ENCODE peak calls at places on chromosomes 12 and 14, in seven cellular contexts. One of them, this sample, is unnamed.

GRCh38 chr12:2613674-2614073 is 181.1 kb upstream of the FKBP4 start:
- DNase-seq in Calu3: no peak
- DNase-seq in body of pancreas: no peak
- DNase-seq in transverse colon: no peak
- DNase-seq in esophagus squamous epithelium: no peak
- DNase-seq in A549: peak; percentile 22
- DNase-seq in RWPE1: peak; percentile 66
- DNase-seq in this sample: no peak

GRCh38 chr14:44833376-44833775 is 128.4 kb downstream of the KLHL28 start:
- DNase-seq in Calu3: no peak
- DNase-seq in body of pancreas: no peak
- DNase-seq in transverse colon: no peak
- DNase-seq in esophagus squamous epithelium: no peak
- DNase-seq in A549: peak; percentile 3
- DNase-seq in RWPE1: peak; percentile 4
- DNase-seq in this sample: no peak

GRCh38 chr12:124898200-124898950 is 16.1 kb downstream of the UBC start:
- DNase-seq in Calu3: peak; percentile 82
- DNase-seq in body of pancreas: peak; percentile 48
- DNase-seq in transverse colon: peak; percentile 74
- DNase-seq in esophagus squamous epithelium: no peak
- DNase-seq in A549: peak; percentile 90
- DNase-seq in RWPE1: no peak
- DNase-seq in this sample: peak; percentile 63

GRCh38 chr12:12081836-12082497 is 11.2 kb downstream of the BCL2L14 start:
- DNase-seq in Calu3: peak; percentile 18
- DNase-seq in body of pancreas: no peak
- DNase-seq in transverse colon: peak; percentile 78
- DNase-seq in esophagus squamous epithelium: no peak
- DNase-seq in A549: peak; percentile 73
- DNase-seq in RWPE1: peak; percentile 50
- DNase-seq in this sample: peak; percentile 67

GRCh38 chr12:1093166-1093751 is 102.2 kb downstream of the ERC1 start:
- DNase-seq in Calu3: peak; percentile 52
- DNase-seq in body of pancreas: no peak
- DNase-seq in transverse colon: no peak
- DNase-seq in esophagus squamous epithelium: no peak
- DNase-seq in A549: peak; percentile 20
- DNase-seq in RWPE1: peak; percentile 20
- DNase-seq in this sample: peak; percentile 78

GRCh38 chr12:49965836-49966235 is 4.2 kb downstream of the AQP5 start:
- DNase-seq in Calu3: no peak
- DNase-seq in body of pancreas: no peak
- DNase-seq in transverse colon: no peak
- DNase-seq in esophagus squamous epithelium: no peak
- DNase-seq in A549: no peak
- DNase-seq in RWPE1: no peak
- DNase-seq in this sample: peak; percentile 30

GRCh38 chr12:25959069-25959961 is 833 bp downstream of the RASSF8 start:
- DNase-seq in Calu3: peak; percentile 54
- DNase-seq in body of pancreas: peak; percentile 53
- DNase-seq in transverse colon: peak; percentile 31
- DNase-seq in esophagus squamous epithelium: no peak
- DNase-seq in A549: peak; percentile 21
- DNase-seq in RWPE1: peak; percentile 45
- DNase-seq in this sample: peak; percentile 68

GRCh38 chr14:23321572-23322547 is 603 bp downstream of the PABPN1 start:
- DNase-seq in Calu3: peak; percentile 36
- DNase-seq in body of pancreas: peak; percentile 52
- DNase-seq in transverse colon: peak; percentile 58
- DNase-seq in esophagus squamous epithelium: no peak
- DNase-seq in A549: peak; percentile 41
- DNase-seq in RWPE1: peak; percentile 57
- DNase-seq in this sample: peak; percentile 59

GRCh38 chr12:110733089-110733715 is 9.5 kb downstream of the PPP1CC start:
- DNase-seq in Calu3: peak; percentile 30
- DNase-seq in body of pancreas: no peak
- DNase-seq in transverse colon: no peak
- DNase-seq in esophagus squamous epithelium: no peak
- DNase-seq in A549: no peak
- DNase-seq in RWPE1: no peak
- DNase-seq in this sample: no peak

GRCh38 chr14:96986701-96987474 is 189.7 kb downstream of the VRK1 start:
- DNase-seq in Calu3: no peak
- DNase-seq in body of pancreas: no peak
- DNase-seq in transverse colon: no peak
- DNase-seq in esophagus squamous epithelium: no peak
- DNase-seq in A549: no peak
- DNase-seq in RWPE1: no peak
- DNase-seq in this sample: no peak

GRCh38 chr14:60722163-60722835 is 1.9 kb downstream of the SIX4 start:
- DNase-seq in Calu3: peak; percentile 71
- DNase-seq in body of pancreas: peak; percentile 63
- DNase-seq in transverse colon: peak; percentile 7
- DNase-seq in esophagus squamous epithelium: no peak
- DNase-seq in A549: peak; percentile 50
- DNase-seq in RWPE1: peak; percentile 61
- DNase-seq in this sample: peak; percentile 66

GRCh38 chr14:100765991-100766390 is 39.3 kb downstream of the DLK1 start:
- DNase-seq in Calu3: no peak
- DNase-seq in body of pancreas: no peak
- DNase-seq in transverse colon: no peak
- DNase-seq in esophagus squamous epithelium: no peak
- DNase-seq in A549: no peak
- DNase-seq in RWPE1: no peak
- DNase-seq in this sample: no peak

GRCh38 chr12:93080452-93080851 is 151.4 kb upstream of the EEA1 start:
- DNase-seq in Calu3: no peak
- DNase-seq in body of pancreas: no peak
- DNase-seq in transverse colon: no peak
- DNase-seq in esophagus squamous epithelium: no peak
- DNase-seq in A549: no peak
- DNase-seq in RWPE1: no peak
- DNase-seq in this sample: no peak

GRCh38 chr12:3291939-3292338 is 199.1 kb upstream of the PRMT8 start:
- DNase-seq in Calu3: no peak
- DNase-seq in body of pancreas: no peak
- DNase-seq in transverse colon: no peak
- DNase-seq in esophagus squamous epithelium: no peak
- DNase-seq in A549: no peak
- DNase-seq in RWPE1: no peak
- DNase-seq in this sample: no peak

GRCh38 chr14:77007339-77007974 is 21.1 kb downstream of the IRF2BPL start:
- DNase-seq in Calu3: no peak
- DNase-seq in body of pancreas: peak; percentile 41
- DNase-seq in transverse colon: peak; percentile 62
- DNase-seq in esophagus squamous epithelium: no peak
- DNase-seq in A549: no peak
- DNase-seq in RWPE1: peak; percentile 75
- DNase-seq in this sample: no peak

GRCh38 chr12:110012137-110012536 is 12.9 kb downstream of the ANKRD13A start:
- DNase-seq in Calu3: peak; percentile 34
- DNase-seq in body of pancreas: no peak
- DNase-seq in transverse colon: peak; percentile 65
- DNase-seq in esophagus squamous epithelium: no peak
- DNase-seq in A549: no peak
- DNase-seq in RWPE1: no peak
- DNase-seq in this sample: peak; percentile 32

GRCh38 chr14:34539407-34540180 is at the start of gene EAPP:
- DNase-seq in Calu3: peak; percentile 95
- DNase-seq in body of pancreas: peak; percentile 99
- DNase-seq in transverse colon: peak; percentile 99
- DNase-seq in esophagus squamous epithelium: no peak
- DNase-seq in A549: peak; percentile 93
- DNase-seq in RWPE1: peak; percentile 96
- DNase-seq in this sample: peak; percentile 97

GRCh38 chr12:85809500-85809899 is 26.7 kb downstream of the RASSF9 start:
- DNase-seq in Calu3: no peak
- DNase-seq in body of pancreas: no peak
- DNase-seq in transverse colon: no peak
- DNase-seq in esophagus squamous epithelium: no peak
- DNase-seq in A549: no peak
- DNase-seq in RWPE1: no peak
- DNase-seq in this sample: no peak

GRCh38 chr14:100419856-100420255 is 96.7 kb downstream of the SLC25A47 start:
- DNase-seq in Calu3: no peak
- DNase-seq in body of pancreas: no peak
- DNase-seq in transverse colon: no peak
- DNase-seq in esophagus squamous epithelium: no peak
- DNase-seq in A549: no peak
- DNase-seq in RWPE1: no peak
- DNase-seq in this sample: peak; percentile 38

GRCh38 chr12:48883305-48884171 is 17.9 kb upstream of the RND1 start:
- DNase-seq in Calu3: peak; percentile 21
- DNase-seq in body of pancreas: peak; percentile 53
- DNase-seq in transverse colon: no peak
- DNase-seq in esophagus squamous epithelium: no peak
- DNase-seq in A549: no peak
- DNase-seq in RWPE1: no peak
- DNase-seq in this sample: peak; percentile 92

GRCh38 chr12:2409656-2410265 is 357.0 kb downstream of the CACNA1C start:
- DNase-seq in Calu3: no peak
- DNase-seq in body of pancreas: no peak
- DNase-seq in transverse colon: no peak
- DNase-seq in esophagus squamous epithelium: no peak
- DNase-seq in A549: no peak
- DNase-seq in RWPE1: no peak
- DNase-seq in this sample: no peak

GRCh38 chr14:53999061-53999488 is 42.5 kb upstream of the BMP4 start:
- DNase-seq in Calu3: peak; percentile 39
- DNase-seq in body of pancreas: no peak
- DNase-seq in transverse colon: no peak
- DNase-seq in esophagus squamous epithelium: no peak
- DNase-seq in A549: no peak
- DNase-seq in RWPE1: peak; percentile 34
- DNase-seq in this sample: peak; percentile 88

GRCh38 chr12:12927211-12928079 is 24.5 kb downstream of the GPRC5D start:
- DNase-seq in Calu3: peak; percentile 93
- DNase-seq in body of pancreas: peak; percentile 97
- DNase-seq in transverse colon: peak; percentile 92
- DNase-seq in esophagus squamous epithelium: no peak
- DNase-seq in A549: peak; percentile 93
- DNase-seq in RWPE1: peak; percentile 95
- DNase-seq in this sample: peak; percentile 91

GRCh38 chr12:6318440-6318879 is 8.0 kb downstream of the PLEKHG6 start:
- DNase-seq in Calu3: no peak
- DNase-seq in body of pancreas: no peak
- DNase-seq in transverse colon: no peak
- DNase-seq in esophagus squamous epithelium: no peak
- DNase-seq in A549: no peak
- DNase-seq in RWPE1: no peak
- DNase-seq in this sample: no peak
- TF ChIP-seq CTCF in Calu3: no peak
- TF ChIP-seq CTCF in body of pancreas: no peak
- TF ChIP-seq CTCF in transverse colon: no peak
- TF ChIP-seq CTCF in esophagus squamous epithelium: no peak
- TF ChIP-seq CTCF in A549: no peak
- TF ChIP-seq CTCF in RWPE1: no peak
- TF ChIP-seq CTCF in this sample: no peak

DNA sequence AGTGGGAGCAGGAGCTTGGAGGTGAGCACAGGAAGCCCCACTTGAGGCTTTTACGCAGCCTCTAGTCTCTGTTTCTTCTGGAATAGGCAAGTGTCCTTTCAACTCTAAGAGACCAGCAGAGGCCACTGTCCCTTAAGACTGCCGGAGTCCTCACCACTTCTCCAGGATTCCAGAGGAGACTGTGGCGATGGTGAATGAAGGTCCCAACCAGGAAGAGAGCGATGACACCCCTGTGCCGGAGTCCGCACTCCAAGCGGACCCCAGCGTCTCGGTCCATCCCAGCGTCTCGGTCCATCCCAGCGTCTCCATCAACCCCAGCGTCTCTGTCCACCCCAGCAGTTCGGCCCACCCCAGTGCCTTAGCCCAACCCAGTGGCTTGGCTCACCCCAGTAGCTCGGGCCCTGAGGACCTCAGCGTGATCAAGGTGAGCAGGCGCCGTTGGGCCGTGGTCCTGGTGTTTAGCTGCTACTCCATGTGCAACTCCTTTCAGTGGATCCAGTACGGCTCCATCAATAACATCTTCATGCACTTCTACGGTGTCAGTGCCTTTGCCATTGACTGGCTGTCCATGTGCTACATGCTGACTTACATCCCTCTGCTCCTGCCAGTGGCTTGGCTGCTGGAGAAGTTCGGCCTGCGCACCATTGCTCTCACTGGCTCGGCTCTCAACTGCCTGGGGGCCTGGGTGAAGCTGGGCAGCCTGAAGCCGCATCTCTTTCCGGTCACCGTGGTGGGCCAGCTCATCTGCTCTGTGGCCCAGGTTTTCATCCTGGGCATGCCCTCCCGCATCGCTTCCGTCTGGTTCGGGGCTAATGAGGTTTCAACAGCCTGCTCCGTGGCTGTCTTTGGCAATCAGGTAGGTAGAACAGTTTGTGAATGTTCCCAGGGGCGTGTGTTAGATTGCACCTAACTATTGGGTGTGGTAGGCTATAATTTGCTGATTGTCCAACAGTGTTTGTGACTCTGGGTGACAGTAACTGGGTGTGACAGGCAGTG is 664 bp downstream of the FLVCR2 start:
- DNase-seq in Calu3: peak; percentile 14
- DNase-seq in body of pancreas: peak; percentile 16
- DNase-seq in transverse colon: peak; percentile 80
- DNase-seq in esophagus squamous epithelium: no peak
- DNase-seq in A549: peak; percentile 35
- DNase-seq in RWPE1: no peak
- DNase-seq in this sample: no peak
- TF ChIP-seq CTCF in Calu3: no peak
- TF ChIP-seq CTCF in body of pancreas: no peak
- TF ChIP-seq CTCF in transverse colon: no peak
- TF ChIP-seq CTCF in esophagus squamous epithelium: peak; percentile 4
- TF ChIP-seq CTCF in A549: peak; percentile 25
- TF ChIP-seq CTCF in RWPE1: no peak
- TF ChIP-seq CTCF in this sample: peak; percentile 35

GRCh38 chr14:20682435-20683124 is 1.8 kb upstream of the RNASE4 start:
- DNase-seq in Calu3: peak; percentile 83
- DNase-seq in body of pancreas: peak; percentile 90
- DNase-seq in transverse colon: peak; percentile 88
- DNase-seq in esophagus squamous epithelium: peak; percentile 31
- DNase-seq in A549: peak; percentile 81
- DNase-seq in RWPE1: peak; percentile 76
- DNase-seq in this sample: peak; percentile 88
- TF ChIP-seq CTCF in Calu3: no peak
- TF ChIP-seq CTCF in body of pancreas: no peak
- TF ChIP-seq CTCF in transverse colon: no peak
- TF ChIP-seq CTCF in esophagus squamous epithelium: peak; percentile 3
- TF ChIP-seq CTCF in A549: no peak
- TF ChIP-seq CTCF in RWPE1: peak; percentile 8
- TF ChIP-seq CTCF in this sample: no peak

DNA sequence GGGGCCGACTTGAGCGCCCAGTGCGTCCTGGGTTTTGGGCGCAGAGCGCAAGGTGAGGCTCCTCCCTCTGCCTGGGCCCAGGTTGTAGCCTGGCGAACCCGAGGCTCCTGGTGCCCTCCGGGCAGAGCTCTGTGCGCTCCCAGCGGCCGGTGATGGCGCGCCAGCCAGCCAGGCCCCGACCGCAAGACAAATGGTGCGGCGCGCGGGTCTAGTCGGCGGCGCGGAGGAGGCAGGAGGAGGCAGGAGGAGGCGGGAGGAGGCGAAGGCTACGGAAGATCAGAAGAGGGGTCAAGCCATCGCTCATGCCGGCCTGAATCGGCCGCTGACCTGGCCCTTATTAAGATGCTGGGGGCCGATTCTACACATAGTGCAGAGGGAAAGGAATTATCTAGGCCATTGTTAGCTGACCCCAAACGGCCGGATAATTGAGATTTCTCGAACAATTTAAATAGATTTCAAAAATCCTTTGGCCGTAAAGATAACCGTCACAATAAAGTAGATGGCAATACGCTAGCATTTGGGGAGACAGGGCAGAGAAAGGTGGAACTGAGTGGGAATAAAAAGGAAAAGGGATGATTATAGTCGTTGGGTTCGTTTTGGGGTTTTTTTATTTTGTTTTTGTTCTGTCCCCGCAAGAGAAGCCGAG is 2.8 kb downstream of the TBX5 start:
- DNase-seq in Calu3: no peak
- DNase-seq in body of pancreas: no peak
- DNase-seq in transverse colon: no peak
- DNase-seq in esophagus squamous epithelium: no peak
- DNase-seq in A549: no peak
- DNase-seq in RWPE1: no peak
- DNase-seq in this sample: no peak
- TF ChIP-seq CTCF in Calu3: no peak
- TF ChIP-seq CTCF in body of pancreas: no peak
- TF ChIP-seq CTCF in transverse colon: no peak
- TF ChIP-seq CTCF in esophagus squamous epithelium: no peak
- TF ChIP-seq CTCF in A549: no peak
- TF ChIP-seq CTCF in RWPE1: no peak
- TF ChIP-seq CTCF in this sample: no peak

This sample was measured in Caco-2.